ENCODE peak calls at places on chromosomes 2 and 18, in four cellular contexts. One of them, this sample, is unnamed.

GRCh38 chr2:65228249-65228750 is 669 bp downstream of the ACTR2 start:
- DNase-seq in activated CD8-positive, alpha-beta memory T cell treated with anti-CD3 and anti-CD28 coated beads for 24 hours: no peak
- DNase-seq in GM12891: peak
- DNase-seq in NCI-H82: peak
- DNase-seq in this sample: no peak

GRCh38 chr2:1749489-1749748 is 5.1 kb upstream of the PXDN start:
- DNase-seq in GM12891: no peak
- DNase-seq in NCI-H82: no peak
- DNase-seq in activated CD8-positive, alpha-beta memory T cell treated with anti-CD3 and anti-CD28 coated beads for 24 hours: no peak
- DNase-seq in this sample: peak

GRCh38 chr18:22447770-22448169 is 30.1 kb upstream of the CTAGE1 start:
- DNase-seq in activated CD8-positive, alpha-beta memory T cell treated with anti-CD3 and anti-CD28 coated beads for 24 hours: no peak
- DNase-seq in GM12891: no peak
- DNase-seq in NCI-H82: no peak
- DNase-seq in this sample: no peak

GRCh38 chr2:121825003-121825950 is 69.8 kb downstream of the TSN start:
- DNase-seq in GM12891: no peak
- DNase-seq in NCI-H82: no peak
- DNase-seq in activated CD8-positive, alpha-beta memory T cell treated with anti-CD3 and anti-CD28 coated beads for 24 hours: no peak
- DNase-seq in this sample: no peak

GRCh38 chr2:156445311-156446218 is 9.4 kb downstream of the GPD2 start:
- DNase-seq in NCI-H82: no peak
- DNase-seq in GM12891: no peak
- DNase-seq in activated CD8-positive, alpha-beta memory T cell treated with anti-CD3 and anti-CD28 coated beads for 24 hours: no peak
- DNase-seq in this sample: no peak

GRCh38 chr2:181399046-181399445 is 58.1 kb upstream of the ITGA4 start:
- DNase-seq in activated CD8-positive, alpha-beta memory T cell treated with anti-CD3 and anti-CD28 coated beads for 24 hours: no peak
- DNase-seq in GM12891: no peak
- DNase-seq in NCI-H82: no peak
- DNase-seq in this sample: no peak

GRCh38 chr2:73324126-73324525 is 30.8 kb upstream of the EGR4 start:
- DNase-seq in NCI-H82: no peak
- DNase-seq in GM12891: no peak
- DNase-seq in activated CD8-positive, alpha-beta memory T cell treated with anti-CD3 and anti-CD28 coated beads for 24 hours: no peak
- DNase-seq in this sample: no peak

GRCh38 chr2:195756218-195756941 is 99.4 kb downstream of the SLC39A10 start:
- DNase-seq in GM12891: no peak
- DNase-seq in NCI-H82: no peak
- DNase-seq in activated CD8-positive, alpha-beta memory T cell treated with anti-CD3 and anti-CD28 coated beads for 24 hours: no peak
- DNase-seq in this sample: no peak

GRCh38 chr2:24832991-24833671 is 39.9 kb downstream of the CENPO start:
- DNase-seq in activated CD8-positive, alpha-beta memory T cell treated with anti-CD3 and anti-CD28 coated beads for 24 hours: no peak
- DNase-seq in GM12891: no peak
- DNase-seq in NCI-H82: no peak
- DNase-seq in this sample: peak

This sample was measured in aorta.